ENCODE peak calls at places on chromosomes 1 and 21, in eight cellular contexts. R is A549, Z is HFF-Myc, U is MM.1S, A is WTC11, D is bronchial epithelial cell, I is neural progenitor cell, L is sigmoid colon. Y is an unnamed sample.

GRCh38 chr1:220430059-220430458 is 97.9 kb upstream of the MARK1 start:
- DNase-seq in Z (no peak), U (peak), I (peak), R (no peak), A (peak), D (peak), L (no peak), Y (no peak)

GRCh38 chr1:29577512-29577911 is 341.2 kb downstream of the PTPRU start:
- DNase-seq in D (no peak), Z (no peak), A (peak), I (peak), R (no peak), U (no peak), L (no peak), Y (no peak)

GRCh38 chr1:229165327-229165726 is 105.6 kb upstream of the RAB4A start:
- DNase-seq in Z (no peak), D (no peak), I (no peak), U (peak), A (no peak), R (no peak), L (no peak), Y (no peak)

GRCh38 chr1:176619261-176619660 is 156.3 kb downstream of the PAPPA2 start:
- DNase-seq in U (no peak), R (no peak), A (no peak), Z (no peak), D (peak), I (no peak), L (no peak), Y (no peak)

GRCh38 chr1:208652300-208653160 is 408.3 kb upstream of the PLXNA2 start:
- DNase-seq in L (peak), U (peak), D (peak), A (peak), I (peak), Z (peak), R (peak), Y (no peak)

GRCh38 chr21:34190576-34191301 is 117.4 kb downstream of the MRPS6 start:
- DNase-seq in I (no peak), D (no peak), L (no peak), U (no peak), Z (no peak), R (no peak), A (no peak), Y (no peak)

GRCh38 chr1:6912507-6912906 is 127.3 kb downstream of the CAMTA1 start:
- DNase-seq in I (no peak), R (no peak), U (no peak), L (no peak), A (no peak), Z (no peak), D (no peak), Y (no peak)

GRCh38 chr1:14366361-14367018 is 232.0 kb upstream of the KAZN start:
- DNase-seq in Z (no peak), A (peak), I (peak), D (no peak), U (no peak), L (no peak), R (no peak), Y (no peak)

GRCh38 chr1:9207086-9207485 is 27.5 kb upstream of the H6PD start:
- DNase-seq in I (no peak), R (no peak), Z (peak), A (no peak), L (no peak), U (no peak), D (no peak), Y (no peak)

GRCh38 chr1:59291566-59291965 is 5.3 kb upstream of the FGGY start:
- DNase-seq in D (no peak), L (no peak), Z (no peak), A (no peak), I (no peak), U (no peak), R (no peak), Y (no peak)

GRCh38 chr1:35364732-35365131 is 96.2 kb downstream of the ZMYM4 start:
- DNase-seq in D (no peak), I (no peak), U (no peak), R (no peak), A (no peak), L (no peak), Z (no peak), Y (no peak)

GRCh38 chr1:71269823-71270222 is 189.0 kb upstream of the ZRANB2 start:
- DNase-seq in D (peak), R (no peak), Z (no peak), U (no peak), A (no peak), I (no peak), L (no peak), Y (no peak)

GRCh38 chr1:54994355-54994990 is 4.3 kb upstream of the BSND start:
- DNase-seq in I (no peak), L (no peak), D (no peak), A (no peak), U (no peak), R (no peak), Z (no peak), Y (peak)

GRCh38 chr1:59046134-59046533 is 250.8 kb upstream of the FGGY start:
- DNase-seq in I (no peak), L (no peak), Z (no peak), R (no peak), A (no peak), U (no peak), D (peak), Y (no peak)

GRCh38 chr21:46067505-46068201 is 30.3 kb upstream of the COL6A2 start:
- DNase-seq in D (no peak), R (no peak), L (peak), A (no peak), I (no peak), U (no peak), Z (no peak), Y (peak)

GRCh38 chr1:89711140-89711778 is 78.3 kb downstream of the LRRC8C start:
- DNase-seq in D (no peak), A (no peak), Z (no peak), U (no peak), I (no peak), R (no peak), L (no peak), Y (no peak)

GRCh38 chr1:55382699-55383377 is 167.7 kb upstream of the USP24 start:
- DNase-seq in R (no peak), A (no peak), Z (no peak), L (peak), D (no peak), U (no peak), I (no peak), Y (no peak)

GRCh38 chr1:30383131-30383793 is 340.1 kb downstream of the MATN1 start:
- DNase-seq in U (no peak), L (no peak), R (no peak), I (no peak), A (no peak), D (no peak), Z (no peak), Y (peak)

GRCh38 chr1:214452152-214452806 is 99.1 kb downstream of the PTPN14 start:
- DNase-seq in L (no peak), U (no peak), I (no peak), R (no peak), D (no peak), A (no peak), Z (no peak), Y (no peak)

GRCh38 chr1:1157914-1158710 is 15.6 kb upstream of the TTLL10 start:
- DNase-seq in L (peak), R (no peak), D (no peak), Z (no peak), U (no peak), A (no peak), I (peak), Y (no peak)

GRCh38 chr1:178238722-178239510 is 145.0 kb downstream of the RASAL2 start:
- DNase-seq in L (no peak), I (no peak), R (peak), U (no peak), D (peak), A (no peak), Z (peak), Y (no peak)

GRCh38 chr1:54766726-54767125 is 2.4 kb upstream of the PARS2 start:
- DNase-seq in A (no peak), D (no peak), U (no peak), L (no peak), R (no peak), I (no peak), Z (no peak), Y (no peak)

GRCh38 chr1:16017076-16017460 is 775 bp downstream of the HSPB7 start:
- DNase-seq in R (no peak), D (no peak), U (no peak), L (no peak), I (no peak), A (no peak), Z (no peak), Y (no peak)

GRCh38 chr1:153945795-153946621 is 510 bp downstream of the DENND4B start:
- DNase-seq in R (peak), D (peak), A (peak), U (peak), I (peak), L (peak), Z (no peak), Y (peak)

GRCh38 chr1:85343612-85344255 is 67.3 kb upstream of the BCL10 start:
- DNase-seq in Z (no peak), I (no peak), U (no peak), D (peak), A (no peak), R (no peak), L (no peak), Y (no peak)

GRCh38 chr21:45494135-45494850 is 47.9 kb downstream of the SLC19A1 start:
- DNase-seq in U (no peak), Z (no peak), D (no peak), A (no peak), I (no peak), L (no peak), R (no peak), Y (peak)

GRCh38 chr1:20601123-20601825 is 12.4 kb downstream of the CDA start:
- DNase-seq in U (no peak), Z (no peak), I (no peak), L (no peak), R (no peak), A (no peak), D (peak), Y (no peak)

GRCh38 chr1:156706647-156707008 is 1.2 kb upstream of the CRABP2 start:
- DNase-seq in I (peak), Z (peak), L (peak), U (no peak), A (peak), R (no peak), D (no peak), Y (no peak)

GRCh38 chr1:99590578-99591209 is 55.2 kb upstream of the PALMD start:
- DNase-seq in U (no peak), I (no peak), R (peak), D (peak), L (no peak), Z (peak), A (no peak), Y (no peak)

DNA sequence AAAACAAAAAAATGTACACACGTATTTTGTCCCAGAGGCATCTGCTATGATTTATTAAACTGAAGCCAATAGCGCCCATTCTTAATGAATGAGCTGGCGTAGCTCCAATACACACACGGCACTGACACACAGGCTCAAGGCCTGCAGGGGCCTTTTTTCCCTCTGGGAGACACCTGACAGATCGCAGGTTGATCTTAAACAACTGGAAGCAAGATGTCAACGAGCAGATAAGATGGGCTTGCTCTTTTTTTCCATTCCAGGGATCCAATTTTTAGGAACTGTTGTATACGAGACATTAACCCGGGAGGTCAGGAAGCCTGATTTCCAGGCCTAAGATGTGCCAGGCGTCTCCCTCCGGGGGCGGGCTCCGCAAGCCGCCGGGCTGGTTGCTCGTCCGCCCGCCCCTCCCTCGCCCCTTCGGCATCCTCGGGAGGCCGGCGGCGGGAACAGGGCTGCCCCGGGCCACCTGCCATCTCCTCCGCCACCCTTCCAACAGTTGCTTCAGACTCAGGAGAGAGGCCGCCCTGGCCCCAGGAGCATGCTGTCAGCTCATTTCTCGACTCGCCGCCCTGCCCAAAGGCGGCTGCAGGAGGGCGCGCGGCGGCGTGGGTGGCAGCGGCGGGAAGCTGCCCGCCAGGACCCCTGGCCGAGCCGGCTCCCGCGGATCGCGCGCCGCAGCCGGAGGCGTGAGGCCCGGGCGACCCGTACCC is 725 bp downstream of the TTC13 start:
- DNase-seq in R (peak), L (no peak), A (peak), U (peak), D (peak), Z (no peak), I (peak), Y (no peak)
- TF ChIP-seq CTCF in R (no peak), L (no peak), A (no peak), U (no peak), D (no peak), Z (no peak), I (no peak), Y (no peak)

GRCh38 chr1:228073870-228074545 is 8.5 kb upstream of the ARF1 start:
- DNase-seq in U (no peak), D (no peak), Z (no peak), A (peak), R (no peak), I (peak), L (peak), Y (no peak)
- TF ChIP-seq CTCF in U (no peak), D (peak), Z (no peak), A (peak), R (peak), I (peak), L (no peak), Y (peak)

DNA sequence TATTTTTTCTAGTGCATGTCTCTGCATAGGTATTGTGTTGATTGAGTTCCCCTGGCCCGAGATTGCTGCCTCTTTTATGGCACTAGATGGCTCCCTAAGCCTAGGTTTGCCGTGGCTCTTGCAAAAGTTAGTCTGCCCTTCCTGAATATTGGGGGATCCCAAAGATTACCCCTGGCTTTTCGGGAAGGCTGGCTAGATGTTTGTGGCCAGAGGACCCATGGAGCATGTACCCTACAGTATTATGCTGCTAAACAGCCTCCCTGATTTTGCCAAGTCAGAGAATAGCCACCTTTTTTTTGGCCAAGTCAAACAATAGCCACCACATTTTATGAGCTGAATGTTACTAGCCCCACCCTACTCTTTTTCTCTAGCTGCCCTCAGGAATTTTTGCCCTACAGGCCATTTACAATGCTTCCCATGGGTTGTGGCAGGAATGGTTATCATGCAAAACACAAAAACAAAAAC is 343.2 kb downstream of the OLFM3 start:
- DNase-seq in R (peak), Z (no peak), I (peak), D (peak), L (no peak), U (no peak), A (peak), Y (no peak)
- TF ChIP-seq CTCF in R (no peak), Z (no peak), I (peak), D (peak), L (no peak), U (peak), A (peak), Y (peak)

GRCh38 chr1:17276568-17276967 is 27.7 kb downstream of the PADI3 start:
- DNase-seq in A (no peak), D (peak), I (no peak), L (no peak), R (peak), U (no peak), Z (no peak), Y (peak)

GRCh38 chr1:17272641-17273040 is 23.7 kb downstream of the PADI3 start:
- DNase-seq in U (no peak), Z (no peak), L (no peak), A (no peak), I (no peak), D (no peak), R (no peak), Y (peak)

GRCh38 chr1:17272066-17272465 is 23.2 kb downstream of the PADI3 start:
- DNase-seq in L (no peak), A (no peak), I (no peak), Z (no peak), D (no peak), R (no peak), U (no peak), Y (peak)

GRCh38 chr1:17273096-17273495 is 24.2 kb downstream of the PADI3 start:
- DNase-seq in A (no peak), U (no peak), L (no peak), I (no peak), R (no peak), Z (no peak), D (no peak), Y (peak)

DNA sequence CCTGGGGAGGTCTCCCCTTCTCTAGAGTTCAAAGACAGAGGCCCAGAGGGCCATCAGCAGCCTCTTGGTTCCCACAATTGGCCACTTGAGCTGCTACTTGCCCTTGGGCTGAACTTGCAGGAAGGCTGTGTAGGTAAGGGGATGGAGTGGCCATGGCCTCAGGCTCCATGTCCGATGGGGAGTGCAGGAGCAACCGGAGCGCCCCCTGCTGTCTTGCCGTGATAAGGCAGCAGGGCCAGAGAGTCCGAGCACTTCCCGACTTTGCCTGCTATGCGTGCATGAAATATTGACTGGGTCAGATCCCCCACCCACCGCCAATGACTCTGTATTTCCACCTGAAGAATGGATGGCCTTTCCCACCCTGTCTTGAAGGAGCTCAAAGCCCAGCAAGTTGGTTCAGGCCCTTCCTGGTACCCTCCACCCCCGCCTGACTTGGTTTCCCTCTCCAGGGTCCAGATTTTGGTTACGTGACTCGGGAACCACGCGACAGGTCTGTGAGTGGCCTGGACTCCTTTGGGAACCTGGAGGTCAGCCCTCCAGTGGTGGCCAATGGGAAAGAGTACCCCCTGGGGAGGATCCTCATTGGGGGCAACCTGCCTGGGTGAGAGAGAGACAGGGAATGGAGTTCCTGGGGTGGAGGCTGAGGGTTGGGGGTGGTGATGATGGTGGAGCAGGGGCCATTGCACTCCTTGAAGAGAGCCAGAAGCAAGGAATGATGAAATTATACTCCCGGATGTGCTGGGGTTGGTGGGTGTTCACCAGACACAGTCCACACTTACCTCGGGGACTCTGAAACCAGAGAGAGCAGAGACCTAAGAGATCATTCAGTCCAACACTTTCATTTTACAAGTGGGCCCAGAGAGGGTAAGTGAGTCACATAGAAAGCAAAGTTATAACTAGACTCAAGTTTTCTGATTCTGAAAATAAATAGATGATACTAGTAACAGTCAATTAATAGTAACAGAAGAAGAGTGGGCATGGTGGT is 25.6 kb downstream of the PADI3 start:
- DNase-seq in A (peak), U (no peak), R (peak), L (peak), D (peak), Z (no peak), I (peak), Y (peak)
- TF ChIP-seq CTCF in A (peak), U (peak), R (peak), L (no peak), D (peak), Z (peak), I (peak), Y (peak)

GRCh38 chr1:151085953-151086559 is 15.5 kb downstream of the GABPB2 start:
- DNase-seq in U (no peak), L (no peak), A (no peak), R (no peak), D (no peak), Z (no peak), I (no peak), Y (peak)
- TF ChIP-seq CTCF in U (no peak), L (no peak), A (no peak), R (no peak), D (no peak), Z (no peak), I (no peak), Y (no peak)

GRCh38 chr21:28516996-28517592 is 475.6 kb downstream of the LTN1 start:
- DNase-seq in U (peak), L (peak), I (peak), R (peak), A (peak), Z (no peak), D (peak), Y (no peak)

GRCh38 chr21:28523367-28523766 is 469.3 kb downstream of the LTN1 start:
- DNase-seq in R (no peak), I (no peak), A (no peak), L (no peak), U (no peak), Z (no peak), D (no peak), Y (no peak)

GRCh38 chr21:28518620-28519019 is 474.1 kb downstream of the LTN1 start:
- DNase-seq in U (no peak), L (no peak), A (no peak), I (no peak), R (no peak), Z (no peak), D (peak), Y (no peak)

GRCh38 chr21:28521932-28522826 is 470.5 kb downstream of the LTN1 start:
- DNase-seq in U (peak), L (no peak), R (no peak), D (peak), I (peak), A (no peak), Z (peak), Y (no peak)
- TF ChIP-seq CTCF in U (peak), L (no peak), R (no peak), D (peak), I (peak), A (no peak), Z (peak), Y (peak)

DNA sequence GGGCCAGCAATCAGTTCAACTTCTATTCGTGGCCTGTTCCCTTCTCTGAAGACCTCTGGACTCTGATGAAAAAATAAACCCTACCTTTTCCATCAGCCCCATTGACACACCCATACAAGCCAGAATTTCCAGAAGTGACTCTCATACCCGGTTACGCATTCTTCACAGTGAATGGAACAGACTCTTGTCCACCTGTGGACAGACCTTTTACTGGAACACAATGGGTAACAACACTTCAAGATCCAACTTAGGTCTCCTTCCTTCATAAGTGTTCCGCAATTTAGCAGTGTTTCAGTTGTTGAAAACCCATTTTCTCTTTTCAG is 2.6 kb upstream of the NPL start:
- DNase-seq in Z (no peak), L (no peak), I (no peak), A (no peak), R (no peak), U (no peak), D (no peak), Y (no peak)
- TF ChIP-seq CTCF in Z (no peak), L (peak), I (no peak), A (no peak), R (peak), U (no peak), D (no peak), Y (peak)

DNA sequence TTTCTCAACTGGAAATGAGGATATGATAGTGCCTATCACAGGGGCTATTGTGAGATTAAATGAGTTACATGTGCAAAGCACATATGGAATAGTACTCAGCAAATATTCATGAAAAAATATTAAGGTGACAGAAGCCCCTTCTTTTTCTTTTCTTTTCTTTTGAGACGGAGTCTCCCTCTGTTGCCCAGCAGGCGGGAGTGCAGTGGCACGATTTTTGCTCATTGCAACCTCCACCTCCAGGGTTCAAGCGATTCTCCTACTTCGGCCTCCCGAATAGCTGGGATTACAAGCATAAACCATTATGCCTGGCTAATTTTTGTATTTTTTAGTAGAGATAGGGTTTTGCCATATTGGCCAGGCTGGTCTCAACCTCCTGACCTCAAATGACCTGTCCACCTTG is 139.4 kb downstream of the HIVEP3 start:
- DNase-seq in I (no peak), R (no peak), L (no peak), U (no peak), A (no peak), Z (no peak), D (no peak), Y (no peak)
- TF ChIP-seq CTCF in I (peak), R (no peak), L (no peak), U (no peak), A (no peak), Z (peak), D (no peak), Y (peak)